ENCODE peak calls at places on chromosomes 13 and 19, in six cellular contexts. V, O, U, X, P and T are unnamed samples.

GRCh38 chr19:14769201-14769600 is 9.2 kb downstream of the ADGRE2 start:
- DNase-seq in V (no peak), O (no peak), U (no peak), X (no peak), P (no peak), T (no peak)

GRCh38 chr19:35752746-35753350 is 4.0 kb downstream of the HSPB6 start:
- DNase-seq in V (no peak), O (no peak), U (no peak), X (no peak), P (no peak), T (no peak)

GRCh38 chr13:19587635-19588300 is 26.4 kb upstream of the TPTE2 start:
- DNase-seq in V (no peak), O (peak; percentile 48), U (peak; percentile 72), X (peak; percentile 51), P (no peak), T (peak; percentile 5)

GRCh38 chr19:18999016-18999758 is 34.1 kb downstream of the SUGP2 start:
- DNase-seq in V (no peak), O (peak; percentile 58), U (peak; percentile 51), X (no peak), P (no peak), T (no peak)

GRCh38 chr19:3175761-3176714 is 2.5 kb upstream of the S1PR4 start:
- DNase-seq in V (no peak), O (no peak), U (peak; percentile 71), X (peak; percentile 49), P (no peak), T (peak; percentile 98)

GRCh38 chr19:43606569-43607229 is 5.2 kb upstream of the SRRM5 start:
- DNase-seq in V (no peak), O (no peak), U (no peak), X (no peak), P (no peak), T (no peak)

GRCh38 chr19:33266971-33267484 is 35.3 kb downstream of the CEBPA start:
- DNase-seq in V (no peak), O (no peak), U (no peak), X (no peak), P (no peak), T (no peak)

GRCh38 chr19:17766543-17767131 is 15.4 kb downstream of the FCHO1 start:
- DNase-seq in V (peak; percentile 16), O (no peak), U (peak; percentile 78), X (no peak), P (peak; percentile 91), T (peak; percentile 77)

GRCh38 chr13:95121516-95121915 is 179.7 kb downstream of the ABCC4 start:
- DNase-seq in V (no peak), O (no peak), U (no peak), X (no peak), P (no peak), T (no peak)

GRCh38 chr13:100550433-100550832 is 38.2 kb downstream of the GGACT start:
- DNase-seq in V (no peak), O (no peak), U (peak; percentile 72), X (no peak), P (peak; percentile 43), T (no peak)

GRCh38 chr13:21913010-21913409 is 242.1 kb downstream of the FGF9 start:
- DNase-seq in V (no peak), O (no peak), U (no peak), X (no peak), P (no peak), T (no peak)

GRCh38 chr19:45667620-45668341 is at the start of gene GIPR:
- DNase-seq in V (no peak), O (no peak), U (no peak), X (peak; percentile 30), P (no peak), T (no peak)

GRCh38 chr13:39531646-39532045 is 71.3 kb downstream of the LHFPL6 start:
- DNase-seq in V (no peak), O (no peak), U (peak; percentile 83), X (no peak), P (no peak), T (no peak)

GRCh38 chr13:74258951-74259350 is 124.7 kb upstream of the KLF12 start:
- DNase-seq in V (no peak), O (no peak), U (no peak), X (no peak), P (no peak), T (no peak)

GRCh38 chr19:33374406-33374703 is 846 bp downstream of the CEBPG start:
- DNase-seq in V (no peak), O (no peak), U (peak; percentile 23), X (no peak), P (no peak), T (peak; percentile 45)

GRCh38 chr13:20609145-20609544 is 42.2 kb downstream of the IFT88 start:
- DNase-seq in V (no peak), O (no peak), U (peak; percentile 96), X (no peak), P (no peak), T (no peak)

GRCh38 chr13:65532231-65532630 is 1697.9 kb downstream of the PCDH9 start:
- DNase-seq in V (no peak), O (no peak), U (no peak), X (no peak), P (no peak), T (no peak)

GRCh38 chr19:10412257-10412977 is 7.9 kb upstream of the PDE4A start:
- DNase-seq in V (no peak), O (peak; percentile 92), U (no peak), X (peak; percentile 52), P (no peak), T (no peak)

GRCh38 chr19:12495002-12495802 is 10.6 kb upstream of the ZNF709 start:
- DNase-seq in V (peak; percentile 89), O (no peak), U (peak; percentile 80), X (peak; percentile 86), P (peak; percentile 98), T (peak; percentile 98)

GRCh38 chr19:2332341-2333026 is 4.0 kb downstream of the SPPL2B start:
- DNase-seq in V (no peak), O (peak; percentile 42), U (no peak), X (peak; percentile 25), P (no peak), T (peak; percentile 10)

GRCh38 chr19:2809387-2810140 is 10.1 kb upstream of the ZNF554 start:
- DNase-seq in V (no peak), O (no peak), U (no peak), X (no peak), P (peak; percentile 61), T (no peak)

GRCh38 chr13:33090755-33091454 is 74.7 kb downstream of the KL start:
- DNase-seq in V (no peak), O (no peak), U (peak; percentile 20), X (no peak), P (no peak), T (no peak)

GRCh38 chr19:22620401-22620800 is 13.7 kb upstream of the ZNF492 start:
- DNase-seq in V (no peak), O (no peak), U (no peak), X (no peak), P (no peak), T (no peak)